ENCODE peak calls at places on chromosome 18, in nine cellular contexts. L, O, C, P, G, Q, S, W and U are unnamed samples.

GRCh38 chr18:55875330-55875933 is 287.4 kb upstream of the TCF4 start:
- DNase-seq in L (no peak), O (no peak), C (no peak), P (no peak), G (no peak), Q (no peak), S (no peak), W (no peak), U (no peak)

GRCh38 chr18:50982802-50983179 is 15.0 kb downstream of the ELAC1 start:
- DNase-seq in L (no peak), O (no peak), C (no peak), P (no peak), G (no peak), Q (peak), S (no peak), W (no peak), U (no peak)

GRCh38 chr18:50806208-50806616 is 13.6 kb downstream of the MRO start:
- DNase-seq in L (peak), O (no peak), C (peak), P (no peak), G (no peak), Q (no peak), S (peak), W (no peak), U (peak)

GRCh38 chr18:72470391-72470790 is 73.8 kb downstream of the CBLN2 start:
- DNase-seq in L (no peak), O (no peak), C (no peak), P (no peak), G (no peak), Q (no peak), S (no peak), W (peak), U (no peak)

GRCh38 chr18:8348051-8348450 is 261.2 kb upstream of the RAB12 start:
- DNase-seq in L (no peak), O (no peak), C (no peak), P (no peak), G (no peak), Q (no peak), S (no peak), W (no peak), U (no peak)

GRCh38 chr18:26722582-26722931 is 142.9 kb downstream of the AQP4 start:
- DNase-seq in L (no peak), O (no peak), C (no peak), P (no peak), G (no peak), Q (no peak), S (no peak), W (no peak), U (no peak)

GRCh38 chr18:48643262-48643661 is 104.4 kb downstream of the CTIF start:
- DNase-seq in L (no peak), O (no peak), C (no peak), P (no peak), G (no peak), Q (no peak), S (no peak), W (peak), U (no peak)

GRCh38 chr18:1710114-1710513 is 805.4 kb downstream of the ADCYAP1 start:
- DNase-seq in L (no peak), O (no peak), C (no peak), P (no peak), G (no peak), Q (no peak), S (no peak), W (no peak), U (no peak)

GRCh38 chr18:40283560-40283959 is 1671.5 kb upstream of the PIK3C3 start:
- DNase-seq in L (no peak), O (no peak), C (no peak), P (no peak), G (no peak), Q (no peak), S (no peak), W (no peak), U (no peak)

GRCh38 chr18:6355789-6356589 is 58.7 kb downstream of the L3MBTL4 start:
- DNase-seq in L (no peak), O (no peak), C (no peak), P (no peak), G (peak), Q (no peak), S (no peak), W (peak), U (no peak)

GRCh38 chr18:43422483-43422882 is 145.2 kb upstream of the SYT4 start:
- DNase-seq in L (no peak), O (no peak), C (no peak), P (no peak), G (no peak), Q (peak), S (no peak), W (peak), U (no peak)

GRCh38 chr18:48902856-48903601 is 47.7 kb downstream of the SMAD7 start:
- DNase-seq in L (peak), O (no peak), C (no peak), P (peak), G (no peak), Q (peak), S (peak), W (peak), U (peak)

GRCh38 chr18:45168883-45169585 is 446.2 kb upstream of the SLC14A2 start:
- DNase-seq in L (no peak), O (no peak), C (no peak), P (no peak), G (no peak), Q (peak), S (no peak), W (peak), U (no peak)

GRCh38 chr18:20971886-20972267 is 139.7 kb downstream of the ROCK1 start:
- DNase-seq in L (no peak), O (peak), C (peak), P (no peak), G (no peak), Q (peak), S (no peak), W (no peak), U (no peak)

GRCh38 chr18:58054041-58054733 is 10.2 kb downstream of the NEDD4L start:
- DNase-seq in L (no peak), O (no peak), C (no peak), P (no peak), G (peak), Q (peak), S (no peak), W (peak), U (no peak)

GRCh38 chr18:44823782-44824181 is 143.1 kb downstream of the SETBP1 start:
- DNase-seq in L (no peak), O (no peak), C (no peak), P (no peak), G (no peak), Q (peak), S (no peak), W (peak), U (no peak)

GRCh38 chr18:22286576-22286975 is 117.2 kb downstream of the GATA6 start:
- DNase-seq in L (peak), O (no peak), C (no peak), P (no peak), G (peak), Q (no peak), S (peak), W (peak), U (no peak)